ENCODE peak calls at places on chromosomes 12 and 14, in six cellular contexts. One of them, this sample, is unnamed.
A peak's percentile ranks its signal among the peaks of the same experiment; 100 is the strongest.

GRCh38 chr14:77094672-77095284 is 3.3 kb upstream of the CIPC start:
- DNase-seq in AG04450: peak; percentile 57
- DNase-seq in activated T-cell treated with anti-CD3 and anti-CD28 coated beads for 1 hour: peak; percentile 74
- DNase-seq in RCC 7860: peak; percentile 30
- DNase-seq in GM12878: no peak
- DNase-seq in ELF-1: peak; percentile 76
- DNase-seq in this sample: peak; percentile 33

GRCh38 chr12:1593232-1594044 is 943 bp downstream of the FBXL14 start:
- DNase-seq in AG04450: no peak
- DNase-seq in activated T-cell treated with anti-CD3 and anti-CD28 coated beads for 1 hour: no peak
- DNase-seq in RCC 7860: no peak
- DNase-seq in GM12878: no peak
- DNase-seq in ELF-1: peak; percentile 70
- DNase-seq in this sample: no peak

GRCh38 chr14:61525293-61526011 is 169.9 kb upstream of the HIF1A start:
- DNase-seq in AG04450: no peak
- DNase-seq in activated T-cell treated with anti-CD3 and anti-CD28 coated beads for 1 hour: peak; percentile 25
- DNase-seq in RCC 7860: peak; percentile 98
- DNase-seq in GM12878: peak; percentile 85
- DNase-seq in ELF-1: peak; percentile 59
- DNase-seq in this sample: no peak

GRCh38 chr14:96479435-96480146 is 22.6 kb upstream of the PAPOLA start:
- DNase-seq in AG04450: no peak
- DNase-seq in activated T-cell treated with anti-CD3 and anti-CD28 coated beads for 1 hour: no peak
- DNase-seq in RCC 7860: no peak
- DNase-seq in GM12878: no peak
- DNase-seq in ELF-1: peak; percentile 85
- DNase-seq in this sample: no peak

GRCh38 chr14:51210594-51210993 is 29.5 kb upstream of the TMX1 start:
- DNase-seq in AG04450: no peak
- DNase-seq in activated T-cell treated with anti-CD3 and anti-CD28 coated beads for 1 hour: no peak
- DNase-seq in RCC 7860: no peak
- DNase-seq in GM12878: no peak
- DNase-seq in ELF-1: no peak
- DNase-seq in this sample: no peak

GRCh38 chr12:65574867-65575266 is 249.4 kb upstream of the HMGA2 start:
- DNase-seq in AG04450: no peak
- DNase-seq in activated T-cell treated with anti-CD3 and anti-CD28 coated beads for 1 hour: no peak
- DNase-seq in RCC 7860: no peak
- DNase-seq in GM12878: no peak
- DNase-seq in ELF-1: no peak
- DNase-seq in this sample: no peak

GRCh38 chr12:4975574-4975973 is 65.9 kb downstream of the KCNA1 start:
- DNase-seq in AG04450: no peak
- DNase-seq in activated T-cell treated with anti-CD3 and anti-CD28 coated beads for 1 hour: no peak
- DNase-seq in RCC 7860: no peak
- DNase-seq in GM12878: no peak
- DNase-seq in ELF-1: peak; percentile 77
- DNase-seq in this sample: no peak

GRCh38 chr12:64678835-64679234 is 68.5 kb downstream of the RASSF3 start:
- DNase-seq in AG04450: no peak
- DNase-seq in activated T-cell treated with anti-CD3 and anti-CD28 coated beads for 1 hour: no peak
- DNase-seq in RCC 7860: no peak
- DNase-seq in GM12878: no peak
- DNase-seq in ELF-1: no peak
- DNase-seq in this sample: no peak

GRCh38 chr14:61470261-61470953 is 149.0 kb downstream of the PRKCH start:
- DNase-seq in AG04450: peak; percentile 94
- DNase-seq in activated T-cell treated with anti-CD3 and anti-CD28 coated beads for 1 hour: no peak
- DNase-seq in RCC 7860: peak; percentile 80
- DNase-seq in GM12878: no peak
- DNase-seq in ELF-1: peak; percentile 82
- DNase-seq in this sample: peak; percentile 51